ENCODE peak calls at places on chromosomes 3 and 15, in ten cellular contexts. X, G, U, R, I, V, A, W, M and H are unnamed samples.

GRCh38 chr15:71447328-71448250 is 332.3 kb downstream of the THSD4 start:
- ATAC-seq in X (no peak), R (no peak), I (peak; percentile 47), U (no peak), W (no peak), V (no peak), A (no peak), G (peak; percentile 33), M (no peak), H (no peak)

GRCh38 chr3:81643721-81644120 is 117.7 kb downstream of the GBE1 start:
- ATAC-seq in X (no peak), A (no peak), U (no peak), G (peak; percentile 59), V (no peak), W (no peak), I (peak; percentile 73), M (peak; percentile 71), R (peak; percentile 67), H (no peak)

GRCh38 chr3:66860771-66861170 is 137.3 kb upstream of the KBTBD8 start:
- ATAC-seq in X (no peak), A (no peak), I (no peak), G (no peak), R (no peak), V (no peak), U (no peak), W (no peak), M (no peak), H (no peak)

GRCh38 chr15:78064544-78064943 is 13.0 kb downstream of the TBC1D2B start:
- ATAC-seq in G (no peak), R (no peak), V (no peak), M (peak; percentile 62), X (no peak), I (no peak), U (no peak), W (no peak), A (no peak), H (no peak)

GRCh38 chr3:18127864-18128185 is 297.3 kb downstream of the SATB1 start:
- ATAC-seq in G (no peak), U (no peak), V (peak; percentile 30), A (peak; percentile 54), X (no peak), I (no peak), M (no peak), W (no peak), R (no peak), H (no peak)

GRCh38 chr15:64566102-64566501 is 105.7 kb downstream of the ZNF609 start:
- ATAC-seq in R (no peak), A (no peak), W (no peak), G (no peak), I (no peak), U (peak; percentile 33), V (no peak), X (no peak), M (no peak), H (no peak)

GRCh38 chr3:70811880-70812279 is 499.4 kb upstream of the MDFIC2 start:
- ATAC-seq in V (no peak), X (no peak), R (no peak), U (no peak), M (peak; percentile 61), A (no peak), G (no peak), I (no peak), W (no peak), H (no peak)

GRCh38 chr3:98744283-98744682 is 18.9 kb upstream of the ST3GAL6 start:
- ATAC-seq in V (no peak), R (peak; percentile 57), U (no peak), A (no peak), X (no peak), M (no peak), W (no peak), I (no peak), G (no peak), H (no peak)

GRCh38 chr3:186959029-186959624 is 28.8 kb downstream of the ST6GAL1 start:
- ATAC-seq in A (no peak), W (peak; percentile 24), R (no peak), I (no peak), X (no peak), U (no peak), G (no peak), M (no peak), V (no peak), H (no peak)

GRCh38 chr15:80375968-80376891 is 28.0 kb upstream of the ARNT2 start:
- ATAC-seq in R (no peak), W (no peak), G (no peak), X (no peak), I (no peak), V (no peak), A (no peak), M (peak; percentile 43), U (no peak), H (no peak)

GRCh38 chr3:67647390-67647878 is 7.0 kb downstream of the SUCLG2 start:
- ATAC-seq in W (peak; percentile 35), X (no peak), U (no peak), V (no peak), M (peak; percentile 83), I (peak; percentile 82), A (no peak), G (peak; percentile 64), R (peak; percentile 89), H (no peak)

GRCh38 chr3:105385868-105386508 is 19.3 kb downstream of the ALCAM start:
- ATAC-seq in I (no peak), V (no peak), U (no peak), A (peak; percentile 40), W (no peak), G (no peak), X (no peak), M (no peak), R (no peak), H (no peak)

GRCh38 chr3:188796122-188796631 is 375.6 kb upstream of the TPRG1 start:
- ATAC-seq in X (no peak), R (no peak), A (peak; percentile 87), U (no peak), I (peak; percentile 71), M (peak; percentile 65), V (no peak), W (peak; percentile 70), G (peak; percentile 85), H (no peak)

GRCh38 chr15:87752250-87752951 is 504.1 kb downstream of the NTRK3 start:
- ATAC-seq in W (peak; percentile 12), A (no peak), G (peak; percentile 91), U (peak; percentile 73), R (no peak), V (no peak), M (peak; percentile 38), X (no peak), I (peak; percentile 38), H (no peak)

GRCh38 chr3:120555661-120556509 is 40.3 kb upstream of the NDUFB4 start:
- ATAC-seq in U (no peak), I (peak; percentile 70), V (no peak), R (peak; percentile 50), G (peak; percentile 23), M (peak; percentile 73), A (no peak), W (no peak), X (no peak), H (no peak)

GRCh38 chr3:173870976-173871375 is 473.4 kb downstream of the NLGN1 start:
- ATAC-seq in X (no peak), U (no peak), A (no peak), W (no peak), I (no peak), R (no peak), V (no peak), G (no peak), M (no peak), H (no peak)

GRCh38 chr3:169971522-169971921 is 4.9 kb downstream of the SEC62 start:
- ATAC-seq in X (no peak), M (no peak), V (no peak), U (no peak), A (no peak), G (no peak), R (no peak), I (no peak), W (no peak), H (no peak)

GRCh38 chr15:52727825-52728224 is 48.6 kb upstream of the ATOSA start:
- ATAC-seq in M (no peak), R (no peak), X (no peak), W (no peak), I (no peak), G (no peak), A (no peak), U (no peak), V (no peak), H (no peak)

GRCh38 chr3:123733805-123734526 is 149.1 kb upstream of the HACD2 start:
- ATAC-seq in X (no peak), R (no peak), M (no peak), A (no peak), U (no peak), G (no peak), I (no peak), V (no peak), W (no peak), H (no peak)

GRCh38 chr15:90816401-90817116 is 51.8 kb upstream of the FURIN start:
- ATAC-seq in V (peak; percentile 18), X (no peak), U (no peak), G (peak; percentile 40), W (no peak), R (no peak), I (no peak), M (no peak), A (no peak), H (no peak)

GRCh38 chr3:23915537-23916108 is 1.2 kb downstream of the NKIRAS1 start:
- ATAC-seq in W (no peak), X (no peak), U (no peak), M (no peak), I (peak; percentile 32), A (no peak), G (no peak), V (no peak), R (no peak), H (no peak)

GRCh38 chr3:118080886-118081285 is 953.8 kb downstream of the IGSF11 start:
- ATAC-seq in I (no peak), V (no peak), G (no peak), M (no peak), W (no peak), U (no peak), A (no peak), X (no peak), R (no peak), H (no peak)